ENCODE peak calls at places on chromosomes 6 and 20, in ten cellular contexts. One of them, this sample, is unnamed. For H3K4me1, the result is how much of the 10 kb centered on the place peaks cover.

GRCh38 chr6:12280458-12280857 is 9.7 kb upstream of the EDN1 start:
- DNase-seq in heart right ventricle: no peak
- DNase-seq in psoas muscle: peak
- DNase-seq in body of pancreas: no peak
- DNase-seq in GM23338: no peak
- DNase-seq in tibial artery: no peak
- DNase-seq in fibroblast of lung: peak
- DNase-seq in A549: peak
- DNase-seq in neuronal stem cell: no peak
- DNase-seq in spleen: no peak
- DNase-seq in this sample: no peak

GRCh38 chr20:61742097-61742805 is 323.4 kb downstream of the TAF4 start:
- DNase-seq in heart right ventricle: no peak
- DNase-seq in A549: no peak
- DNase-seq in spleen: no peak
- DNase-seq in neuronal stem cell: no peak
- DNase-seq in psoas muscle: no peak
- DNase-seq in tibial artery: no peak
- DNase-seq in GM23338: no peak
- DNase-seq in body of pancreas: no peak
- DNase-seq in fibroblast of lung: no peak
- DNase-seq in this sample: no peak

GRCh38 chr20:36754656-36755222 is 8.8 kb upstream of the NDRG3 start:
- DNase-seq in A549: peak
- DNase-seq in fibroblast of lung: peak
- DNase-seq in psoas muscle: no peak
- DNase-seq in body of pancreas: peak
- DNase-seq in GM23338: peak
- DNase-seq in neuronal stem cell: peak
- DNase-seq in spleen: no peak
- DNase-seq in heart right ventricle: peak
- DNase-seq in tibial artery: no peak
- DNase-seq in this sample: no peak

GRCh38 chr6:39143238-39143930 is 28.4 kb upstream of the SAYSD1 start:
- DNase-seq in neuronal stem cell: no peak
- DNase-seq in A549: no peak
- DNase-seq in heart right ventricle: no peak
- DNase-seq in spleen: no peak
- DNase-seq in fibroblast of lung: no peak
- DNase-seq in body of pancreas: no peak
- DNase-seq in GM23338: no peak
- DNase-seq in tibial artery: no peak
- DNase-seq in psoas muscle: no peak
- DNase-seq in this sample: no peak

GRCh38 chr6:40844241-40844640 is 194.8 kb downstream of the UNC5CL start:
- DNase-seq in neuronal stem cell: no peak
- DNase-seq in GM23338: no peak
- DNase-seq in heart right ventricle: no peak
- DNase-seq in fibroblast of lung: no peak
- DNase-seq in spleen: no peak
- DNase-seq in tibial artery: no peak
- DNase-seq in body of pancreas: no peak
- DNase-seq in psoas muscle: no peak
- DNase-seq in A549: no peak
- DNase-seq in this sample: no peak

GRCh38 chr6:2429460-2429859 is 184.1 kb upstream of the GMDS start:
- DNase-seq in tibial artery: no peak
- DNase-seq in spleen: no peak
- DNase-seq in neuronal stem cell: no peak
- DNase-seq in A549: peak
- DNase-seq in fibroblast of lung: peak
- DNase-seq in GM23338: no peak
- DNase-seq in psoas muscle: no peak
- DNase-seq in body of pancreas: no peak
- DNase-seq in heart right ventricle: no peak
- DNase-seq in this sample: no peak

GRCh38 chr6:164098857-164099534 is 684.5 kb downstream of the QKI start:
- DNase-seq in body of pancreas: peak
- DNase-seq in psoas muscle: peak
- DNase-seq in heart right ventricle: peak
- DNase-seq in fibroblast of lung: peak
- DNase-seq in A549: no peak
- DNase-seq in GM23338: no peak
- DNase-seq in tibial artery: no peak
- DNase-seq in neuronal stem cell: no peak
- DNase-seq in spleen: no peak
- DNase-seq in this sample: peak

GRCh38 chr20:50535162-50535561 is 25.0 kb downstream of the PTPN1 start:
- DNase-seq in body of pancreas: no peak
- DNase-seq in neuronal stem cell: no peak
- DNase-seq in psoas muscle: no peak
- DNase-seq in heart right ventricle: no peak
- DNase-seq in fibroblast of lung: no peak
- DNase-seq in tibial artery: no peak
- DNase-seq in A549: no peak
- DNase-seq in spleen: no peak
- DNase-seq in GM23338: no peak
- DNase-seq in this sample: no peak

GRCh38 chr6:125950293-125950692 is 6.3 kb upstream of the HINT3 start:
- DNase-seq in GM23338: peak
- DNase-seq in heart right ventricle: no peak
- DNase-seq in fibroblast of lung: peak
- DNase-seq in neuronal stem cell: no peak
- DNase-seq in body of pancreas: no peak
- DNase-seq in psoas muscle: no peak
- DNase-seq in tibial artery: no peak
- DNase-seq in A549: peak
- DNase-seq in spleen: no peak
- DNase-seq in this sample: no peak

GRCh38 chr20:31680286-31681127 is 42.2 kb downstream of the BCL2L1 start:
- DNase-seq in psoas muscle: no peak
- DNase-seq in neuronal stem cell: no peak
- DNase-seq in tibial artery: no peak
- DNase-seq in A549: no peak
- DNase-seq in GM23338: no peak
- DNase-seq in spleen: no peak
- DNase-seq in body of pancreas: no peak
- DNase-seq in heart right ventricle: no peak
- DNase-seq in fibroblast of lung: no peak
- DNase-seq in this sample: no peak
- H3K4me1 ChIP-seq in psoas muscle: under half
- H3K4me1 ChIP-seq in neuronal stem cell: under half
- H3K4me1 ChIP-seq in tibial artery: half or more
- H3K4me1 ChIP-seq in A549: half or more
- H3K4me1 ChIP-seq in GM23338: under half
- H3K4me1 ChIP-seq in spleen: half or more
- H3K4me1 ChIP-seq in body of pancreas: half or more
- H3K4me1 ChIP-seq in heart right ventricle: half or more
- H3K4me1 ChIP-seq in fibroblast of lung: under half
- H3K4me1 ChIP-seq in this sample: half or more

DNA sequence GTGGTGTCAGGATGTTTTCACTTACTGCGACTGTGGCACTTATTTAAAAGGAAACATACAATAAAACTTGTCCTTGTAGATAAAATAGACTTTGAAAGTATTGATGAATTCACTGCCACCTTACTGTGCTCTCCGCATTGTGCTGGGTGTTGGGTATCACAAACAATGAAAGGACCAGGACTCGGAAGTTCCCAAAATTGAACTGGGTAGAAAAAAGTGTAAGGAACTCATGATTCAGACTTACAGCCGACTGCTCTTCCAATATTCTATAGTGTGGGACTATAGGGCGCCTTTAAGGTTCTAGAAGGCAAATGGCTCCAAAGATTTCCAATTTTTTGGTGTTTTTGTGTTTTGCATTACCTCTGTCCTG is 32.0 kb upstream of the ID4 start:
- DNase-seq in GM23338: peak
- DNase-seq in psoas muscle: no peak
- DNase-seq in body of pancreas: no peak
- DNase-seq in A549: peak
- DNase-seq in neuronal stem cell: no peak
- DNase-seq in tibial artery: no peak
- DNase-seq in fibroblast of lung: no peak
- DNase-seq in spleen: no peak
- DNase-seq in heart right ventricle: no peak
- DNase-seq in this sample: no peak
- H3K4me3 ChIP-seq in GM23338: peak
- H3K4me3 ChIP-seq in psoas muscle: peak
- H3K4me3 ChIP-seq in body of pancreas: no peak
- H3K4me3 ChIP-seq in A549: peak
- H3K4me3 ChIP-seq in neuronal stem cell: peak
- H3K4me3 ChIP-seq in tibial artery: peak
- H3K4me3 ChIP-seq in fibroblast of lung: peak
- H3K4me3 ChIP-seq in spleen: peak
- H3K4me3 ChIP-seq in heart right ventricle: peak
- H3K4me3 ChIP-seq in this sample: peak

GRCh38 chr6:35730745-35731413 is 6.0 kb upstream of the ARMC12 start:
- DNase-seq in heart right ventricle: no peak
- DNase-seq in tibial artery: no peak
- DNase-seq in neuronal stem cell: no peak
- DNase-seq in fibroblast of lung: no peak
- DNase-seq in spleen: no peak
- DNase-seq in A549: peak
- DNase-seq in GM23338: no peak
- DNase-seq in body of pancreas: no peak
- DNase-seq in psoas muscle: no peak
- DNase-seq in this sample: peak
- H3K4me1 ChIP-seq in heart right ventricle: half or more
- H3K4me1 ChIP-seq in tibial artery: half or more
- H3K4me1 ChIP-seq in neuronal stem cell: under half
- H3K4me1 ChIP-seq in fibroblast of lung: under half
- H3K4me1 ChIP-seq in spleen: half or more
- H3K4me1 ChIP-seq in A549: half or more
- H3K4me1 ChIP-seq in GM23338: under half
- H3K4me1 ChIP-seq in body of pancreas: half or more
- H3K4me1 ChIP-seq in psoas muscle: half or more
- H3K4me1 ChIP-seq in this sample: half or more

DNA sequence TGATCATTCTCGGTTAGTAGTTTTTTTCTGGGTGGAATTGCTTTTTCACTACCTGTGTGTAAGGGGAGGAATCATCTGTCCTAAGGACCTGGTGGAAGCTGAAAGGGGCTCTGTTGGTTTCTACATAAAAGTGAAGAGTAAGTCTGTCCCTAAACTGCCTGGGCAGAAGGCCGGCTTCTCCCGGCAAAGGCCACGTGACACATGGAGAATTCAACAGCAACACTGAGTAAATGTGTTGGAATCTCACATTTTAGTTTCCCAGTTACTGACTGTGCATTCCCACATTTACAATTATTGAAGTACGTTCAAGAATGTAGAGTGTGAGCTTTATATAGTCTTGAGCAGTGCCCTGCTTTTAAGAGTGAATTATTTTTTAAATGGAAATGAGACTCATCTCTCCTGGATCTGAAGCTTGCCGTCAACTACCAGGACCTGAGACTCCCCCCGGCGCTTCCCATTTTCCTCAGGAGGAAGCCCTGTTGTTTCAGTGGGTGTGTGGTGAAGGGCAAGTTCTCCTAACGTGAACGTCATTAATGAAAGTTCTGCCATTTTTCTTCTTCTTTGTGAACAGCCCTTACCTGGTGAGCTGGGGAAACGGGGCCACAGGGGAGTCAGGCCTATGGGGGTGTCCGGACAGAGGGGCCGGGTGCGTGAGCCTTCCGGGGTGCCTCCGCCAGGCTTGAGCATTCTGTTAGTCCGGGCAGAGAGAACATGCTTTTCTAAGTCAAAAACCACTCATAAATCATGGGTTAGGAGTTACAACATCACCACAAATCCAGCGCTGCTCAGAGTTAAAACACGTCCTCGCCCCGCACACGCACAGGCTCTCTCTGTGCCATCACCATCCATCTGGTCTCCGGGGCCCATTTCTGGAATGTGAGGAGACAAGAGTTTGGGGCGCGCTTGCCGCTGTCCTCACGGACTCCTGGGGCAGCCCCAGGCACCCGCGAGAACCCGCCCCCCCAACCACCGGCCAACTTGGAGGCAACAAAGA is 56.6 kb upstream of the SMOC2 start:
- DNase-seq in fibroblast of lung: no peak
- DNase-seq in GM23338: no peak
- DNase-seq in heart right ventricle: no peak
- DNase-seq in neuronal stem cell: no peak
- DNase-seq in A549: no peak
- DNase-seq in tibial artery: peak
- DNase-seq in body of pancreas: no peak
- DNase-seq in spleen: peak
- DNase-seq in psoas muscle: peak
- DNase-seq in this sample: no peak
- H3K4me3 ChIP-seq in fibroblast of lung: no peak
- H3K4me3 ChIP-seq in GM23338: no peak
- H3K4me3 ChIP-seq in heart right ventricle: no peak
- H3K4me3 ChIP-seq in neuronal stem cell: no peak
- H3K4me3 ChIP-seq in A549: no peak
- H3K4me3 ChIP-seq in tibial artery: peak
- H3K4me3 ChIP-seq in body of pancreas: no peak
- H3K4me3 ChIP-seq in spleen: no peak
- H3K4me3 ChIP-seq in psoas muscle: no peak
- H3K4me3 ChIP-seq in this sample: no peak

GRCh38 chr6:54361734-54362133 is 53.5 kb downstream of the TINAG start:
- DNase-seq in GM23338: no peak
- DNase-seq in body of pancreas: no peak
- DNase-seq in heart right ventricle: no peak
- DNase-seq in fibroblast of lung: no peak
- DNase-seq in spleen: no peak
- DNase-seq in psoas muscle: no peak
- DNase-seq in neuronal stem cell: no peak
- DNase-seq in tibial artery: no peak
- DNase-seq in A549: no peak
- DNase-seq in this sample: no peak
- H3K4me1 ChIP-seq in GM23338: under half
- H3K4me1 ChIP-seq in body of pancreas: under half
- H3K4me1 ChIP-seq in heart right ventricle: under half
- H3K4me1 ChIP-seq in fibroblast of lung: under half
- H3K4me1 ChIP-seq in spleen: under half
- H3K4me1 ChIP-seq in psoas muscle: under half
- H3K4me1 ChIP-seq in neuronal stem cell: under half
- H3K4me1 ChIP-seq in tibial artery: under half
- H3K4me1 ChIP-seq in A549: under half
- H3K4me1 ChIP-seq in this sample: under half

DNA sequence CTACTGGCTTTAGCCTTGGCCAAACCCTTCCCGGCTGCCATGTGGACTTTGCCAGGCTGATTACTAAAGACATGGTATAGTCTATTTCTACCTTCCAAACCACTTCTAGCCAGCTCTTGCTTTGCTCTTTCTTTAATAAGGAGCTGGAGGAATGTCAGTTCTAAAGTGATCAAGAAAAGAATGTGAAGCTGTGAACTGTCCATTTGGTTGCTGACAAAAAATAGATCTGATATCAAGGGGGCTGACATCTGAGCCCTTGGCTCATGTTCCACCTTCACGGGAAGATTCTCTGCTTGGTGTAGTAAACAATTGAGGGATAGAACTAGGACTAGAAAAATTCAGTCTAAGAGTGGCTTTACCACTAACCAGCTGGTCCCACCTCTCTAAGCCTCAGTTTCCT is 22.6 kb downstream of the GNAS-AS1 start:
- DNase-seq in psoas muscle: no peak
- DNase-seq in GM23338: no peak
- DNase-seq in tibial artery: no peak
- DNase-seq in heart right ventricle: no peak
- DNase-seq in A549: no peak
- DNase-seq in body of pancreas: no peak
- DNase-seq in neuronal stem cell: no peak
- DNase-seq in spleen: no peak
- DNase-seq in fibroblast of lung: no peak
- DNase-seq in this sample: no peak
- H3K4me3 ChIP-seq in psoas muscle: no peak
- H3K4me3 ChIP-seq in GM23338: no peak
- H3K4me3 ChIP-seq in tibial artery: no peak
- H3K4me3 ChIP-seq in heart right ventricle: no peak
- H3K4me3 ChIP-seq in A549: no peak
- H3K4me3 ChIP-seq in body of pancreas: no peak
- H3K4me3 ChIP-seq in neuronal stem cell: no peak
- H3K4me3 ChIP-seq in spleen: no peak
- H3K4me3 ChIP-seq in fibroblast of lung: no peak
- H3K4me3 ChIP-seq in this sample: no peak